ENCODE peak calls at places on chromosomes 6 and 20, in seven cellular contexts. L is NCI-H748 treated with DMSO at 0.1 percent for 48 hours; M is GM19239; A is activated naive CD4-positive, alpha-beta T cell; K is COR-L47; U is neural crest cell; J is stimulated activated CD4-positive, alpha-beta T cell treated with anti-CD3 and anti-CD28 coated beads, Interleukin-15, amount 100 ng/mL, for 24 hours. G is an unnamed sample.

GRCh38 chr6:108968325-108968724 is 120.1 kb downstream of the ARMC2 start:
- DNase-seq in L (no peak), M (no peak), A (no peak), K (no peak), U (no peak), J (no peak), G (no peak)

GRCh38 chr6:106039836-106040592 is 46.1 kb upstream of the PRDM1 start:
- DNase-seq in L (no peak), M (no peak), A (no peak), K (no peak), U (no peak), J (no peak), G (no peak)

GRCh38 chr6:117776441-117776840 is 101.2 kb downstream of the NUS1 start:
- DNase-seq in L (no peak), M (no peak), A (no peak), K (no peak), U (no peak), J (no peak), G (no peak)

GRCh38 chr6:158018370-158018771 is 36.7 kb downstream of the SYNJ2 start:
- DNase-seq in L (no peak), M (no peak), A (no peak), K (no peak), U (no peak), J (no peak), G (no peak)

GRCh38 chr6:56347526-56347925 is 100.1 kb upstream of the COL21A1 start:
- DNase-seq in L (no peak), M (no peak), A (no peak), K (no peak), U (no peak), J (no peak), G (no peak)

GRCh38 chr6:52106994-52107393 is 19.6 kb upstream of the PKHD1 start:
- DNase-seq in L (no peak), M (no peak), A (no peak), K (no peak), U (no peak), J (no peak), G (no peak)

GRCh38 chr20:23245553-23246128 is 105.0 kb upstream of the NXT1 start:
- DNase-seq in L (peak; percentile 26), M (peak; percentile 45), A (no peak), K (no peak), U (peak; percentile 28), J (peak; percentile 37), G (no peak)

GRCh38 chr20:40673442-40673841 is 15.6 kb downstream of the MAFB start:
- DNase-seq in L (no peak), M (no peak), A (no peak), K (no peak), U (no peak), J (no peak), G (no peak)

GRCh38 chr6:3804981-3805380 is 44.2 kb upstream of the FAM50B start:
- DNase-seq in L (no peak), M (no peak), A (no peak), K (no peak), U (no peak), J (no peak), G (no peak)

GRCh38 chr6:167401525-167402194 is 76.8 kb downstream of the TTLL2 start:
- DNase-seq in L (peak; percentile 70), M (no peak), A (no peak), K (no peak), U (no peak), J (no peak), G (no peak)

GRCh38 chr6:593139-593906 is 63.6 kb downstream of the HUS1B start:
- DNase-seq in L (peak; percentile 64), M (peak; percentile 34), A (peak; percentile 9), K (peak; percentile 54), U (peak; percentile 60), J (peak; percentile 74), G (peak; percentile 64)

GRCh38 chr6:116876635-116877611 is at the start of gene RFX6:
- DNase-seq in L (no peak), M (no peak), A (no peak), K (no peak), U (no peak), J (no peak), G (no peak)

GRCh38 chr6:111403388-111403787 is 79.6 kb downstream of the REV3L start:
- DNase-seq in L (no peak), M (no peak), A (no peak), K (no peak), U (no peak), J (no peak), G (no peak)

GRCh38 chr20:38764563-38765355 is 16.5 kb downstream of the ACTR5 start:
- DNase-seq in L (no peak), M (no peak), A (peak; percentile 3), K (no peak), U (no peak), J (peak; percentile 75), G (no peak)